ENCODE peak calls at places on chromosomes 13 and 19, in four cellular contexts. K, T, Y and H are unnamed samples.

GRCh38 chr19:1264801-1265610 is 4.1 kb upstream of the CIRBP start:
- DNase-seq in K (no peak), T (peak; percentile 89), Y (no peak), H (peak; percentile 66)

GRCh38 chr13:35648109-35648508 is 171.6 kb upstream of the MAB21L1 start:
- DNase-seq in K (no peak), T (no peak), Y (no peak), H (no peak)

GRCh38 chr13:92716749-92717148 is 509.9 kb upstream of the GPC6 start:
- DNase-seq in K (no peak), T (no peak), Y (no peak), H (no peak)

GRCh38 chr13:113882266-113882627 is 18.4 kb upstream of the GAS6 start:
- DNase-seq in K (no peak), T (no peak), Y (no peak), H (peak; percentile 16)

GRCh38 chr13:100835695-100836094 is 161.1 kb upstream of the TMTC4 start:
- DNase-seq in K (no peak), T (no peak), Y (no peak), H (no peak)

GRCh38 chr19:5313307-5313706 is 27.3 kb downstream of the PTPRS start:
- DNase-seq in K (no peak), T (peak; percentile 79), Y (no peak), H (no peak)

GRCh38 chr13:102569488-102569887 is 27.3 kb upstream of the TPP2 start:
- DNase-seq in K (no peak), T (no peak), Y (no peak), H (no peak)

GRCh38 chr13:109224033-109224432 is 562.4 kb downstream of the IRS2 start:
- DNase-seq in K (no peak), T (no peak), Y (no peak), H (no peak)

GRCh38 chr19:17405250-17406038 is at the start of gene BST2:
- DNase-seq in K (no peak), T (peak; percentile 72), Y (no peak), H (peak; percentile 95)

GRCh38 chr19:2758601-2759313 is 18.9 kb upstream of the SLC39A3 start:
- DNase-seq in K (no peak), T (no peak), Y (no peak), H (no peak)

GRCh38 chr19:8815780-8816179 is 16.3 kb downstream of the ZNF558 start:
- DNase-seq in K (no peak), T (no peak), Y (no peak), H (no peak)

GRCh38 chr19:1354496-1355257 is 29.0 kb upstream of the NDUFS7 start:
- DNase-seq in K (peak; percentile 88), T (peak; percentile 92), Y (peak; percentile 81), H (peak; percentile 99)

GRCh38 chr13:93709511-93710244 is 483.1 kb downstream of the GPC6 start:
- DNase-seq in K (no peak), T (no peak), Y (no peak), H (no peak)

GRCh38 chr13:33349996-33350826 is 64.7 kb upstream of the STARD13 start:
- DNase-seq in K (no peak), T (no peak), Y (peak; percentile 12), H (no peak)

GRCh38 chr13:110812869-110813645 is 99.6 kb downstream of the ING1 start:
- DNase-seq in K (no peak), T (no peak), Y (no peak), H (no peak)

GRCh38 chr19:35301961-35302360 is 10.0 kb downstream of the MAG start:
- DNase-seq in K (no peak), T (no peak), Y (no peak), H (no peak)

GRCh38 chr13:23235994-23236393 is 55.2 kb downstream of the SGCG start:
- DNase-seq in K (no peak), T (no peak), Y (no peak), H (no peak)

GRCh38 chr13:29503041-29503837 is 92.2 kb downstream of the SLC7A1 start:
- DNase-seq in K (no peak), T (no peak), Y (peak; percentile 31), H (no peak)

GRCh38 chr19:29837448-29837961 is 25.7 kb downstream of the CCNE1 start:
- DNase-seq in K (no peak), T (peak; percentile 67), Y (no peak), H (peak; percentile 87)

GRCh38 chr19:28021316-28022185 is 1191.4 kb downstream of the UQCRFS1 start:
- DNase-seq in K (peak; percentile 18), T (peak; percentile 2), Y (no peak), H (no peak)

GRCh38 chr19:41811981-41812380 is 15.6 kb downstream of the CEACAM3 start:
- DNase-seq in K (no peak), T (no peak), Y (no peak), H (no peak)

GRCh38 chr13:30312859-30313258 is 5.5 kb upstream of the KATNAL1 start:
- DNase-seq in K (no peak), T (no peak), Y (no peak), H (no peak)

GRCh38 chr13:112652512-112653458 is 37.1 kb upstream of the ATP11A start:
- DNase-seq in K (no peak), T (no peak), Y (no peak), H (no peak)

GRCh38 chr13:110421696-110422395 is 114.8 kb downstream of the COL4A2 start:
- DNase-seq in K (no peak), T (no peak), Y (no peak), H (peak; percentile 28)

GRCh38 chr19:5354403-5354802 is 13.8 kb upstream of the PTPRS start:
- DNase-seq in K (peak; percentile 49), T (no peak), Y (peak; percentile 44), H (peak; percentile 55)

GRCh38 chr19:32066056-32066455 is 279.4 kb upstream of the ZNF507 start:
- DNase-seq in K (no peak), T (no peak), Y (no peak), H (no peak)

GRCh38 chr19:46000497-46001246 is 5.4 kb downstream of the CCDC61 start:
- DNase-seq in K (no peak), T (peak; percentile 76), Y (no peak), H (peak; percentile 84)

GRCh38 chr19:2846180-2846935 is 5.1 kb downstream of the ZNF555 start:
- DNase-seq in K (no peak), T (no peak), Y (no peak), H (no peak)

GRCh38 chr13:24540236-24541126 is 27.9 kb upstream of the PARP4 start:
- DNase-seq in K (peak; percentile 63), T (peak; percentile 5), Y (peak; percentile 20), H (no peak)

GRCh38 chr13:101916108-101916757 is 463.8 kb downstream of the ITGBL1 start:
- DNase-seq in K (peak; percentile 89), T (peak; percentile 1), Y (peak; percentile 42), H (peak; percentile 17)

GRCh38 chr19:2719232-2719735 is 1.9 kb downstream of the DIRAS1 start:
- DNase-seq in K (no peak), T (no peak), Y (no peak), H (no peak)

DNA sequence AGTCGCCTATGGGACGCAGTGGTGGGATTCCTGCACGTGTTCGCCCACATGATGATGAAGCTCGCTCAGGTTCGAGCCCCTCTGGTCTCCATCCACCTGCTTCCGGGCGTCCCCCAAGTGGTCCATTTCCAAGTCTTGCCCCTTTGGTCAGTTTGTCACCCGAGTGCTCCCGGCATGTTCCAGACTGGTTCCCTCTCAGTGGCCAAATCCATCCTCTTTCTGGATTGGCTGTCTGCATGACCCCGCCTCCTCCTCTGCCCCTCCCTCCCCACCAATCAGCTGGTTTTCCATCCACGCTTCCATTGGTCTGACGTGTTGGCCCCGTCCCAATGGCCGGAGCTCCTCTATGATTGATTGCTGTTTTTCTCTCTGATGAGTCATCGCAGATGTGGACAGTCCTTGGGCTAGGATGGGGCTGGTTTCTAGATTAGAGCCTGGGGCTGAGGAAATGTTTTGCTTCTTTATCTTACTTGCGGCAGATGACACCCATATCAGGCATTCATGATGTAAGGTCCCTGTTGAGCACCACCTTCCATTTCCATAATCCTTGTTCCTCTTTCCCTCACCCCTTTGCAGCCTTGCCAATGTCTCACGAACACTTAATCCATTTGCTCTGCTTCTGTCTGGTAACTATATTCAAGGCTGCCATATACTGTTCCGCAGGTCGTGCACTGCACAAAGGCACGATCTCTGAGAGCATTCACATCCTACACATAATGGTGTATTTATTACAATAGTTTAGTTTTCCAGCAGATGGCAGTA is 73.8 kb downstream of the MAP4K1 start:
- DNase-seq in K (peak; percentile 24), T (peak; percentile 65), Y (no peak), H (peak; percentile 82)
- TF ChIP-seq CTCF in K (peak; percentile 38), T (peak; percentile 76), Y (peak; percentile 73), H (no peak)

DNA sequence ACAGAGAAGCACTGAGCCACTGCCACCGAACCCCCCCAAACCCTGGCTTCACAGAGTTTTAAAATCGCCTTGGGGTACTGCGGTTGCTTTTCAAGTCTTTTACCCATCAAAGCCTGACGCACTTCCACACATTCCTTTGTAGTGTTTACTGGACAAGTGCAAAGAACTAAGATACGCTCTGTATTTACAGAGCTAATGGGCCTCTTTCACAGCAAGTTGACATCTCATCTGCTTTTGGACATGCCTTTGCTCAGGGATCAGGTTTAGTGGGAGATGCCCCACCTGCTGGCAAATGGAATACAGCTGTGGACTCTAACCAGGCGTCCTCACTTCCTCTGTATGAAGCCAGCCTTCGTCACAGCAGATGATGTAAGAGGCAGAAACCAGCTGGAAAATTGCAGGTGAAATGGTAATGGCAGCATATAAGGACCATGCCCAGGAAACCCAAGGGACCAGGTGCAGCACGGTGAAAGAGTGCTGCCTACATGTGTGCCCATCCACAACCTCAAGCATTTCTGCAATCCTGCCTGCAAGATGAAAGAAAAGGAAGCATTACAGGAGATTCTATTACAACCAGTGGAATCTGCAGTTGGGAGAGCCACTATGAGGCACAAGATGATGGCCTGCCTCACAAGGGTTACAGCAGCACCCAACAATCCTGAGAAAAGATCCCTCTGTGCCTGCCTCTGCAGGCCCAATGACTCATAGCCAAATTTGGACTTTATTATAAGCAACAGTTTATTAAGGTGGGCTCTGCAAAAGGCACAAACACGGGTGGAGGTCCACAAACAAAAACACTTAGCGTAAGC is 34.7 kb downstream of the BRD4 start:
- DNase-seq in K (no peak), T (no peak), Y (no peak), H (no peak)
- TF ChIP-seq CTCF in K (no peak), T (no peak), Y (no peak), H (no peak)

GRCh38 chr19:18475004-18475453 is 37.1 kb upstream of the ISYNA1 start:
- DNase-seq in K (no peak), T (no peak), Y (no peak), H (no peak)

GRCh38 chr19:18474366-18474887 is 36.5 kb upstream of the ISYNA1 start:
- DNase-seq in K (no peak), T (no peak), Y (no peak), H (no peak)

GRCh38 chr19:18477042-18477760 is 39.3 kb upstream of the ISYNA1 start:
- DNase-seq in K (no peak), T (no peak), Y (no peak), H (no peak)

GRCh38 chr19:18476507-18477041 is 38.6 kb upstream of the ISYNA1 start:
- DNase-seq in K (no peak), T (no peak), Y (no peak), H (no peak)

DNA sequence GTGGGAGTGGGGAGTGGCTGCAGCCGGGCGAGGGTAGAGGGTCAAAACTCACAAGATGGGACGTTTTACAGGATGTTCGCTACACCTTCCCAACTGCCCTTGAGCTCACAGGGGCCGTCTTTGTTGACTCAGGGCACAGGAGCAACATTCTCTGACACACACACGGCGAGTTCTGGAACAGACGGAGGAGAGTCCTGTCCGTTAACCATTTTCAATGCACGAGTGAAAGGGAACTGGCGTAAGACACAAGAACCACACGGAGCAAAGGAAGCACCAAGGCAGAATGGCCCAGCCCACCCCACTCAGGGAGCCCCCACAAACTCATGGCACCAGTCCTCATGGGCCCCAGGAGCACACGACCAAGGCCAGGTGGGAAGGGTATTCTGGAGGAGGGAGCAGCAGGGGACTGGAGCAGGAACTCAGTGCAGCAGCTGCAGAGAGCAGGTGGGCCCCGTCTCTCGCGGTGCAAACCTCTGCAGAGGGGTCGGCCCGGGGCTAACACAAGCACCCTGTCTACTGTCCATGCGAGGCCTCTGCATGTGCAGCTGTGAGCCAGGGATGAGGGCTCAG is 37.9 kb upstream of the ISYNA1 start:
- DNase-seq in K (no peak), T (no peak), Y (no peak), H (no peak)
- TF ChIP-seq CTCF in K (no peak), T (no peak), Y (no peak), H (no peak)

GRCh38 chr19:10334340-10335148 is 1.2 kb upstream of the RAVER1 start:
- DNase-seq in K (peak; percentile 62), T (peak; percentile 43), Y (peak; percentile 95), H (no peak)
- TF ChIP-seq CTCF in K (no peak), T (no peak), Y (no peak), H (no peak)